ENCODE peak calls at places on chromosome 1, in four cellular contexts. E is HCT116, P is left ventricle myocardium inferior, Y is body of pancreas. O is an unnamed sample. For H3K4me1, the result is how much of the 10 kb centered on the place peaks cover.

GRCh38 chr1:1422465-1423244 is 1.6 kb upstream of the ANKRD65 start:
- DNase-seq in E (no peak), P (no peak), Y (no peak), O (no peak)

GRCh38 chr1:106798991-106799390 is 257.5 kb upstream of the PRMT6 start:
- DNase-seq in P (no peak), Y (no peak), E (no peak), O (no peak)

GRCh38 chr1:36511804-36512798 is 29.4 kb upstream of the CSF3R start:
- DNase-seq in P (no peak), E (no peak), Y (no peak), O (no peak)

GRCh38 chr1:19477284-19478240 is 7.8 kb downstream of the CAPZB start:
- DNase-seq in Y (no peak), P (no peak), E (no peak), O (no peak)

GRCh38 chr1:43381609-43382008 is 8.0 kb downstream of the MED8 start:
- DNase-seq in P (no peak), Y (no peak), E (no peak), O (no peak)

GRCh38 chr1:21568006-21568746 is 59.0 kb downstream of the ALPL start:
- DNase-seq in E (no peak), Y (no peak), P (no peak), O (no peak)

GRCh38 chr1:198187973-198188588 is 31.3 kb downstream of the NEK7 start:
- DNase-seq in E (no peak), Y (no peak), P (no peak), O (no peak)

GRCh38 chr1:214026985-214027384 is 39.2 kb downstream of the PROX1 start:
- DNase-seq in Y (no peak), E (no peak), P (no peak), O (no peak)

GRCh38 chr1:232291681-232292080 is 338.3 kb downstream of the SIPA1L2 start:
- DNase-seq in Y (no peak), P (no peak), E (no peak), O (no peak)

GRCh38 chr1:37403166-37403565 is 71.2 kb upstream of the ZC3H12A start:
- DNase-seq in E (no peak), Y (no peak), P (no peak), O (no peak)

GRCh38 chr1:151653397-151653796 is 41.5 kb downstream of the SNX27 start:
- DNase-seq in Y (no peak), E (no peak), P (no peak), O (no peak)

GRCh38 chr1:56424744-56425493 is 154.4 kb downstream of the PLPP3 start:
- DNase-seq in P (peak), E (peak), Y (peak), O (peak)

GRCh38 chr1:242468749-242469148 is 55.7 kb downstream of the PLD5 start:
- DNase-seq in E (no peak), P (no peak), Y (no peak), O (no peak)

GRCh38 chr1:222090103-222090502 is 348.2 kb upstream of the DUSP10 start:
- DNase-seq in Y (no peak), P (no peak), E (no peak), O (no peak)

GRCh38 chr1:228335406-228336307 is 71.0 kb downstream of the TRIM11 start:
- DNase-seq in P (peak), Y (peak), E (no peak), O (peak)

GRCh38 chr1:236164273-236164672 is 21.9 kb downstream of the GPR137B start:
- DNase-seq in P (no peak), E (no peak), Y (peak), O (peak)

GRCh38 chr1:52544665-52545525 is 8.0 kb downstream of the TUT4 start:
- DNase-seq in P (no peak), Y (no peak), E (no peak), O (no peak)

GRCh38 chr1:190453550-190453949 is 24.1 kb downstream of the BRINP3 start:
- DNase-seq in E (no peak), P (no peak), Y (no peak), O (no peak)

GRCh38 chr1:27145934-27146354 is 9.0 kb downstream of the SLC9A1 start:
- DNase-seq in P (no peak), Y (no peak), E (no peak), O (no peak)

GRCh38 chr1:172476218-172476811 is 32.4 kb upstream of the PIGC start:
- DNase-seq in P (no peak), Y (peak), E (peak), O (no peak)

GRCh38 chr1:109046671-109047070 is 4.8 kb upstream of the WDR47 start:
- DNase-seq in E (no peak), P (no peak), Y (no peak), O (no peak)

GRCh38 chr1:941588-942383 is 17.3 kb downstream of the NOC2L start:
- DNase-seq in E (no peak), Y (peak), P (peak), O (peak)

GRCh38 chr1:160101717-160102522 is 3.5 kb upstream of the IGSF8 start:
- DNase-seq in E (no peak), P (no peak), Y (no peak), O (no peak)

GRCh38 chr1:179177182-179177581 is 52.3 kb downstream of the ABL2 start:
- DNase-seq in E (no peak), Y (no peak), P (no peak), O (no peak)

GRCh38 chr1:92994105-92994712 is 32.9 kb upstream of the DIPK1A start:
- DNase-seq in Y (peak), E (peak), P (no peak), O (peak)

GRCh38 chr1:245197121-245197520 is 42.3 kb downstream of the KIF26B start:
- DNase-seq in E (no peak), P (no peak), Y (no peak), O (no peak)

GRCh38 chr1:59043796-59044195 is 253.1 kb upstream of the FGGY start:
- DNase-seq in E (no peak), Y (peak), P (peak), O (peak)

GRCh38 chr1:182109780-182110179 is 48.3 kb upstream of the ZNF648 start:
- DNase-seq in Y (no peak), P (no peak), E (no peak), O (no peak)

GRCh38 chr1:151494741-151495281 is 16.4 kb upstream of the CGN start:
- DNase-seq in Y (no peak), E (peak), P (no peak), O (no peak)

GRCh38 chr1:116268211-116268610 is 104.8 kb upstream of the ATP1A1 start:
- DNase-seq in Y (peak), E (no peak), P (no peak), O (no peak)

GRCh38 chr1:84619383-84620093 is 45.3 kb upstream of the CTBS start:
- DNase-seq in E (peak), P (no peak), Y (peak), O (no peak)

GRCh38 chr1:244065960-244066388 is 14.9 kb downstream of the ZBTB18 start:
- DNase-seq in Y (no peak), P (no peak), E (no peak), O (no peak)

GRCh38 chr1:81808760-81809159 is 8.0 kb downstream of the ADGRL2 start:
- DNase-seq in Y (peak), E (no peak), P (no peak), O (no peak)

GRCh38 chr1:38243106-38243505 is 196.5 kb upstream of the POU3F1 start:
- DNase-seq in Y (no peak), P (no peak), E (no peak), O (no peak)

GRCh38 chr1:189253601-189254350 is 1223.9 kb downstream of the BRINP3 start:
- DNase-seq in Y (no peak), P (no peak), E (no peak), O (no peak)

GRCh38 chr1:22889213-22889827 is 83.3 kb downstream of the LACTBL1 start:
- DNase-seq in Y (peak), P (no peak), E (peak), O (no peak)

GRCh38 chr1:30342535-30343141 is 380.7 kb downstream of the MATN1 start:
- DNase-seq in Y (no peak), E (no peak), P (no peak), O (no peak)

GRCh38 chr1:1703796-1704195 is 11.2 kb upstream of the SLC35E2B start:
- DNase-seq in Y (no peak), E (no peak), P (peak), O (peak)

DNA sequence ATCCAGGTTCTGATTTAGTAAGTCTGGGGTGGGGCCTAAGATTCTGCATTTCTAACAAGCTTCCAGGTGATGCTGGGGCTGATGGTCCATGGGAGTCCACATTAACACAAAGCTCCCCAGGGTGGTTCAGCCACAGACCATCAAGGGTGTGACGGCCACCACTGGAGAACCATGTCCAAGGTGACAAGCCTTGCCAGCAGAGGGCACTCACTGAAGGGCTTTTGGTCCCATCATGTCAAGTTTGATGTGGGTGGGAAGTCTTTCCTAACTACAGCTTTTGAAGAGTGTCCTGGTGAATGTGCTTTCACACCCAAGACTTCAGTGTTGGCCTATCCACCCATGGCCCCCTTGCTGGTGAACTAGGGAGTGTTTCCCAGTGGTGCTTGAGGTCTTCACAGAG is 67.1 kb downstream of the UBE2T start:
- DNase-seq in E (peak), Y (peak), P (no peak), O (no peak)
- TF ChIP-seq CTCF in E (peak), Y (no peak), P (peak), O (peak)

GRCh38 chr1:91752324-91752723 is 133.6 kb downstream of the TGFBR3 start:
- DNase-seq in Y (no peak), P (no peak), E (no peak), O (no peak)

GRCh38 chr1:91754348-91754747 is 131.6 kb downstream of the TGFBR3 start:
- DNase-seq in E (no peak), Y (no peak), P (no peak), O (no peak)

GRCh38 chr1:91755176-91755575 is 130.8 kb downstream of the TGFBR3 start:
- DNase-seq in E (no peak), P (peak), Y (no peak), O (no peak)

GRCh38 chr1:91755888-91756287 is 130.1 kb downstream of the TGFBR3 start:
- DNase-seq in E (no peak), P (no peak), Y (no peak), O (no peak)

GRCh38 chr1:91753878-91754277 is 132.1 kb downstream of the TGFBR3 start:
- DNase-seq in Y (no peak), E (no peak), P (no peak), O (no peak)
- H3K4me1 ChIP-seq in Y (under half), E (under half), P (half or more), O (under half)

GRCh38 chr1:63913533-63913932 is 139.7 kb downstream of the ROR1 start:
- DNase-seq in Y (no peak), P (no peak), E (no peak), O (no peak)

GRCh38 chr1:63914706-63915105 is 140.9 kb downstream of the ROR1 start:
- DNase-seq in P (no peak), Y (no peak), E (no peak), O (no peak)

GRCh38 chr1:63916485-63917360 is 142.9 kb downstream of the ROR1 start:
- DNase-seq in P (no peak), Y (peak), E (no peak), O (no peak)

GRCh38 chr1:63914241-63914640 is 140.4 kb downstream of the ROR1 start:
- DNase-seq in Y (peak), E (no peak), P (no peak), O (no peak)

GRCh38 chr1:63915121-63915520 is 141.3 kb downstream of the ROR1 start:
- DNase-seq in P (no peak), Y (no peak), E (no peak), O (no peak)
- TF ChIP-seq CTCF in P (no peak), Y (no peak), E (peak), O (no peak)

DNA sequence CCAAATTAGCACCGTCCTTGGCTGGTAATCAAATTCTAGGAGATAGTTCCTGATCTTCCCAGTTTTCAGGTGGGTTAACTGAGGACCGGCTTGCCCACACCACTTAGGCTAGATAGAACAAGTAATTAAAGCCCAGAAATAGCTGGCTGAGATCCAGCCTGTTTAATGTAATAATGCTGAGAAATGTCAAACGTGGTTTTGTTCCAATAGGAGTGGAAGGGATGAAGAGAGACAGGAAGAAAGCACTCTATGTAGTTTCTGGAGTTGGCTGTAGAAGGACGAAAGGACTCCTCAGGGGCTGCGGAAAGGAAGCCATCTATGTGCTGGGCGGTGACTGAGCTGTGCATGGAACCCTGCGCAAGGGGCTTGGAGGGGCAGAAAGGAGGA is 18.6 kb downstream of the NAV1 start:
- DNase-seq in P (no peak), Y (no peak), E (no peak), O (no peak)
- H3K4me1 ChIP-seq in P (half or more), Y (under half), E (under half), O (half or more)

GRCh38 chr1:33099290-33100118 is 18.6 kb downstream of the AZIN2 start:
- DNase-seq in Y (peak), E (peak), P (no peak), O (no peak)
- TF ChIP-seq CTCF in Y (no peak), E (no peak), P (no peak), O (no peak)

O was measured in heart left ventricle.